ENCODE peak calls at places on chromosomes 12 and 14, in ten cellular contexts. R, E, X, U, B, V, M, G, S and Z are unnamed samples.

GRCh38 chr14:104588066-104588857 is 8.7 kb downstream of the C14orf180 start:
- DNase-seq in R (no peak), E (no peak), X (no peak), U (no peak), B (no peak), V (no peak), M (no peak), G (no peak), S (no peak), Z (no peak)

GRCh38 chr14:91568626-91569025 is 58.5 kb upstream of the PPP4R3A start:
- DNase-seq in R (no peak), E (no peak), X (no peak), U (no peak), B (no peak), V (no peak), M (no peak), G (no peak), S (no peak), Z (no peak)

GRCh38 chr14:51079489-51079888 is 15.4 kb downstream of the TRIM9 start:
- DNase-seq in R (peak; percentile 39), E (no peak), X (no peak), U (no peak), B (no peak), V (no peak), M (no peak), G (no peak), S (no peak), Z (peak; percentile 63)

GRCh38 chr14:99910337-99911268 is 117.4 kb downstream of the EML1 start:
- DNase-seq in R (no peak), E (no peak), X (no peak), U (no peak), B (peak; percentile 81), V (peak; percentile 89), M (no peak), G (peak; percentile 59), S (peak; percentile 86), Z (no peak)

GRCh38 chr14:99755629-99756603 is 37.3 kb upstream of the EML1 start:
- DNase-seq in R (no peak), E (no peak), X (no peak), U (no peak), B (peak; percentile 87), V (peak; percentile 96), M (no peak), G (peak; percentile 89), S (peak; percentile 93), Z (no peak)

GRCh38 chr14:88168498-88169165 is 154.4 kb downstream of the KCNK10 start:
- DNase-seq in R (no peak), E (no peak), X (peak; percentile 9), U (peak; percentile 19), B (no peak), V (peak; percentile 15), M (peak; percentile 54), G (peak; percentile 7), S (peak; percentile 47), Z (no peak)

GRCh38 chr14:74792249-74793039 is 29.3 kb downstream of the YLPM1 start:
- DNase-seq in R (no peak), E (no peak), X (no peak), U (no peak), B (no peak), V (no peak), M (no peak), G (no peak), S (no peak), Z (no peak)

GRCh38 chr14:85466678-85467077 is 63.3 kb upstream of the FLRT2 start:
- DNase-seq in R (no peak), E (no peak), X (no peak), U (no peak), B (no peak), V (no peak), M (no peak), G (no peak), S (no peak), Z (no peak)

GRCh38 chr14:68968051-68968450 is 11.1 kb downstream of the ACTN1 start:
- DNase-seq in R (no peak), E (no peak), X (no peak), U (peak; percentile 64), B (no peak), V (no peak), M (no peak), G (no peak), S (no peak), Z (no peak)

GRCh38 chr12:21672151-21672550 is 14.5 kb upstream of the LDHB start:
- DNase-seq in R (no peak), E (no peak), X (no peak), U (no peak), B (no peak), V (no peak), M (no peak), G (no peak), S (no peak), Z (no peak)

GRCh38 chr12:54394281-54394719 is 9.8 kb upstream of the ZNF385A start:
- DNase-seq in R (peak; percentile 75), E (no peak), X (peak; percentile 60), U (no peak), B (peak; percentile 13), V (peak; percentile 33), M (peak; percentile 40), G (no peak), S (peak; percentile 58), Z (peak; percentile 6)

GRCh38 chr12:103716517-103717196 is 124.4 kb downstream of the NT5DC3 start:
- DNase-seq in R (no peak), E (no peak), X (no peak), U (no peak), B (no peak), V (no peak), M (no peak), G (no peak), S (no peak), Z (no peak)

GRCh38 chr12:102567031-102567985 is 86.9 kb upstream of the IGF1 start:
- DNase-seq in R (no peak), E (no peak), X (no peak), U (no peak), B (peak; percentile 26), V (peak; percentile 69), M (no peak), G (peak; percentile 30), S (peak; percentile 36), Z (no peak)

GRCh38 chr12:47556219-47556618 is 149.6 kb downstream of the RPAP3 start:
- DNase-seq in R (no peak), E (no peak), X (no peak), U (no peak), B (no peak), V (no peak), M (no peak), G (no peak), S (no peak), Z (no peak)